ENCODE peak calls at places on chromosomes 4 and X, in six cellular contexts. N is sigmoid colon, G is lower lobe of right lung, E is breast epithelium, O is ovary, C is stomach. I is an unnamed sample. For H3K4me1, the result is how much of the 10 kb centered on the place peaks cover.

GRCh38 chr4:12724520-12724919 is 759.6 kb downstream of the RAB28 start:
- DNase-seq in N (no peak), G (no peak), E (no peak), O (no peak), C (no peak), I (no peak)

GRCh38 chr4:28010543-28011235 is 1150.0 kb downstream of the STIM2 start:
- DNase-seq in N (no peak), G (no peak), E (no peak), O (no peak), C (no peak), I (peak)

GRCh38 chr4:84179413-84179812 is 319.7 kb downstream of the NKX6-1 start:
- DNase-seq in N (no peak), G (no peak), E (no peak), O (no peak), C (no peak), I (no peak)

GRCh38 chrX:6021316-6022091 is 207.2 kb downstream of the NLGN4X start:
- DNase-seq in N (no peak), G (no peak), E (no peak), O (no peak), C (peak), I (peak)

GRCh38 chr4:70269674-70270073 is 27.3 kb downstream of the CSN3 start:
- DNase-seq in N (no peak), G (no peak), E (no peak), O (no peak), C (no peak), I (no peak)

GRCh38 chr4:6177587-6178197 is 22.7 kb downstream of the JAKMIP1 start:
- DNase-seq in N (no peak), G (no peak), E (no peak), O (no peak), C (peak), I (no peak)

GRCh38 chr4:65831828-65832227 is 161.5 kb upstream of the EPHA5 start:
- DNase-seq in N (no peak), G (no peak), E (no peak), O (no peak), C (no peak), I (no peak)

GRCh38 chrX:118655561-118656246 is 71.7 kb upstream of the IL13RA1 start:
- DNase-seq in N (no peak), G (no peak), E (no peak), O (no peak), C (no peak), I (no peak)

GRCh38 chrX:46574941-46575381 is 1.4 kb downstream of the CHST7 start:
- DNase-seq in N (no peak), G (peak), E (no peak), O (peak), C (peak), I (no peak)

GRCh38 chrX:109826954-109827708 is 94.1 kb upstream of the ACSL4 start:
- DNase-seq in N (no peak), G (no peak), E (no peak), O (no peak), C (no peak), I (no peak)

GRCh38 chr4:111693754-111694153 is 451.5 kb upstream of the FAM241A start:
- DNase-seq in N (no peak), G (no peak), E (no peak), O (no peak), C (no peak), I (no peak)

DNA sequence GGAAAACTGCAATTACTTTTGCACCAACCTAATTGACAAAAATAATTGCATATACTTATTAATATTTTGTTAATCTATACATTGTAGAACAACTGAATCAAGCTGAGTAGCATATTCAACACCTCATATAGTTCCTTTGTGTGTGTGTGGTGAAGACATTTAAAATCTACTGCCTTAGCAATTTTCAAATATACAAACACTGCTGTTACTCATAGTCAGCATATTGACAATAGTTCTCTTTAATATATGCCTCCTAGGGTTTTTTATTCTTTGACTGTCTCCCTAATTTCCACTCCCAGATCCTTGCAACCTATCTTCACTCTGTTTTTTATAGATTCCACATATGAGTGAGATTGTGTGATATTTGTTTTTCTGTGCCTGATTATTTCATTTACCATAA is 426.8 kb downstream of the PPARGC1A start:
- DNase-seq in N (no peak), G (no peak), E (no peak), O (no peak), C (no peak), I (no peak)
- TF ChIP-seq CTCF in N (no peak), G (no peak), E (no peak), O (no peak), C (no peak), I (no peak)

GRCh38 chrX:31445542-31445941 is 373.7 kb upstream of the FTHL17 start:
- DNase-seq in N (no peak), G (no peak), E (no peak), O (no peak), C (no peak), I (no peak)
- H3K4me1 ChIP-seq in N (under half), G (under half), E (under half), O (under half), C (under half), I (under half)

DNA sequence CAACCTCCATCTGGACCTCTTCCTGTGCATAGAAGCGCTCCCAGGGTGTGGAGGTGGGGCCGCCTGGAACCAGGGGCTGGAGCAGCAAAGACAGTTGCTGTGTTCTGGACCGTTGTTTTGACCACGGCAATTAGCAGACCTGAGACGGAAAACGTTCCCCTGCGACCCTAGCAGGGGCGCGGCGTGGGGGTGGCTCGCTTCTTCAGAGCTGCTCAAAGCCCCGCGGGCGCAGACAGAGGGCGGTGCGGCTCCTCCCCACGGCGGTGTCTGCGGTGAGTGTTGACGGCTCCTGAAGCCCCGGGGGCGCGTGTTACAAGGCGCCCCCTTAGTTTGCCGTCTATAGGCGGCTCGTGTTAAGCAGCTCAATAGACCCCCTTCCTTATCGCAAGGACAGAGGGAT is 79.2 kb downstream of the TRIML1 start:
- DNase-seq in N (no peak), G (no peak), E (no peak), O (no peak), C (no peak), I (no peak)
- H3K4me3 ChIP-seq in N (no peak), G (no peak), E (no peak), O (no peak), C (no peak), I (no peak)

GRCh38 chrX:53246231-53246630 is 21.2 kb upstream of the KDM5C start:
- DNase-seq in N (no peak), G (no peak), E (no peak), O (no peak), C (no peak), I (no peak)

GRCh38 chrX:53242310-53242709 is 17.3 kb upstream of the KDM5C start:
- DNase-seq in N (no peak), G (no peak), E (no peak), O (no peak), C (no peak), I (no peak)

GRCh38 chrX:53247928-53248327 is 22.9 kb upstream of the KDM5C start:
- DNase-seq in N (no peak), G (no peak), E (no peak), O (no peak), C (no peak), I (no peak)

GRCh38 chrX:53241558-53241957 is 16.6 kb upstream of the KDM5C start:
- DNase-seq in N (no peak), G (no peak), E (no peak), O (no peak), C (no peak), I (no peak)

GRCh38 chrX:53244610-53245009 is 19.6 kb upstream of the KDM5C start:
- DNase-seq in N (no peak), G (no peak), E (no peak), O (no peak), C (no peak), I (no peak)
- TF ChIP-seq CTCF in N (no peak), G (no peak), E (no peak), O (no peak), C (no peak), I (no peak)

GRCh38 chr4:41430796-41431195 is 107.2 kb upstream of the LIMCH1 start:
- DNase-seq in N (no peak), G (no peak), E (no peak), O (no peak), C (no peak), I (no peak)

GRCh38 chr4:41433361-41433760 is 104.6 kb upstream of the LIMCH1 start:
- DNase-seq in N (no peak), G (no peak), E (no peak), O (no peak), C (no peak), I (no peak)

GRCh38 chr4:41435509-41435908 is 102.4 kb upstream of the LIMCH1 start:
- DNase-seq in N (no peak), G (no peak), E (no peak), O (no peak), C (no peak), I (no peak)

GRCh38 chr4:41432219-41432618 is 105.7 kb upstream of the LIMCH1 start:
- DNase-seq in N (no peak), G (no peak), E (no peak), O (no peak), C (no peak), I (no peak)

DNA sequence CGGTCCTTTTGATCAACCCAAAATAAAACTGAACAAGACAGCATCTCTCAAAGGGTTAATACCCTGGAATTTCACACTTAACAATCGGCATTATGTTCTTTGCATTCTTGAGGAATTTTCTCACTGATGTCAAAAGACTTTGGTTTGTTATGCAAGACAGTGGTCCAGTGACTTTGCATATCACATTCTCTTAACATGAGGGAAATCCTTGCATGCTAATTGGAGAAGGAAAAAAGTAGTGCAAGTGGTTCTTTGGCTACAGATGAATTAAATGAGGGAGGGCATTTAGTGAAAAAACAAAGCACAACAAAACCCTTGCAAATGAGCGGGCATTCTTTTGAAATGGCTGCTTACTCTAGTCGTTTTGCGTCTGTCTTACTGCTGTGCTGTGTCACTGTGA is 105.1 kb upstream of the LIMCH1 start:
- DNase-seq in N (no peak), G (no peak), E (no peak), O (no peak), C (no peak), I (no peak)
- H3K4me1 ChIP-seq in N (under half), G (half or more), E (under half), O (under half), C (under half), I (under half)

DNA sequence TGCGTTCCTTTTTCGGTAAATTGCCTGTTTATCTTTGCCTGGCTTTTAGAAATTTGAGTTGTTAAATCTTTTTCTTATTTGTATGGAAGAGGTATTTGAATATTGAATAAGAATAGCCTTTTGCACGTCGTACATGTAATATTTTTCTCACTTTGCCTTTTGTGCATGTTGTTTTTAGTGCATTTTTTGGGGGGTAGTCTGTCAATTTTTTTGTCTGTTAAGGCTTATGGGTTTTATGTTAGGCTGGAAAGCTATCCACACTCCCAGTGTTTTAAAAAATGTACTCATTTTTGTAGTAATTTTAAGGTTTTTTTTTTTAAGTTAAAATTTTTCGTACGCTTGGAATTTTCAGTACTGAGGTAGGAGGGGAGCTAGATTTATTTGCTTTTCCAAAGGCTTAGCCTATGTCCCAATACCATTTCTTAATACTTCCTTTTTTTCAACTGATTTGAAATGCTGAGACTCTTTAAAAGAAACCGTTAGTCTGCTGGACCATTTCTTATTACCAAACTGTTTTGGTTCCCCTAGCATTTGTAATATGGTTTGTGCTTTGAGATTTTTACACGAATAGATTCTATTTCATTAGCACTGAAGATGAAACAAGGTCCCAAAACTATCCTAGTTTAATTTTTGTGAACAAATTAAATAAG is 1.3 kb downstream of the HERC5 start:
- DNase-seq in N (no peak), G (no peak), E (no peak), O (no peak), C (no peak), I (no peak)
- H3K4me3 ChIP-seq in N (peak), G (peak), E (peak), O (peak), C (peak), I (peak)

GRCh38 chrX:104918122-104918521 is 302.4 kb downstream of the TEX13A start:
- DNase-seq in N (no peak), G (no peak), E (no peak), O (no peak), C (no peak), I (no peak)

GRCh38 chrX:104913348-104913747 is 307.1 kb downstream of the TEX13A start:
- DNase-seq in N (no peak), G (no peak), E (no peak), O (no peak), C (no peak), I (no peak)
- TF ChIP-seq CTCF in N (no peak), G (peak), E (no peak), O (no peak), C (no peak), I (peak)